ENCODE peak calls at places on chromosome 15, in four cellular contexts. One of them, this sample, is unnamed.

GRCh38 chr15:62902821-62903220 is 139.7 kb upstream of the TPM1 start:
- ATAC-seq in activated CD4-positive, alpha-beta T cell treated with anti-CD3 and anti-CD28 coated beads for 36 hours: no peak
- ATAC-seq in upper lobe of right lung: no peak
- ATAC-seq in Right ventricle myocardium inferior: no peak
- ATAC-seq in this sample: no peak

GRCh38 chr15:94297543-94297942 is 66.2 kb downstream of the MCTP2 start:
- ATAC-seq in activated CD4-positive, alpha-beta T cell treated with anti-CD3 and anti-CD28 coated beads for 36 hours: peak; percentile 37
- ATAC-seq in Right ventricle myocardium inferior: no peak
- ATAC-seq in upper lobe of right lung: peak; percentile 60
- ATAC-seq in this sample: peak; percentile 76

GRCh38 chr15:91413142-91413541 is 313.1 kb downstream of the SV2B start:
- ATAC-seq in upper lobe of right lung: no peak
- ATAC-seq in activated CD4-positive, alpha-beta T cell treated with anti-CD3 and anti-CD28 coated beads for 36 hours: no peak
- ATAC-seq in Right ventricle myocardium inferior: no peak
- ATAC-seq in this sample: no peak

GRCh38 chr15:63276342-63277043 is 912 bp upstream of the APH1B start:
- ATAC-seq in upper lobe of right lung: no peak
- ATAC-seq in activated CD4-positive, alpha-beta T cell treated with anti-CD3 and anti-CD28 coated beads for 36 hours: peak; percentile 4
- ATAC-seq in Right ventricle myocardium inferior: no peak
- ATAC-seq in this sample: no peak

GRCh38 chr15:31831596-31831995 is 198.7 kb upstream of the CHRNA7 start:
- ATAC-seq in activated CD4-positive, alpha-beta T cell treated with anti-CD3 and anti-CD28 coated beads for 36 hours: no peak
- ATAC-seq in Right ventricle myocardium inferior: peak; percentile 90
- ATAC-seq in upper lobe of right lung: no peak
- ATAC-seq in this sample: no peak

GRCh38 chr15:22253676-22254408 is 173.5 kb downstream of the OR4M2 start:
- ATAC-seq in Right ventricle myocardium inferior: peak; percentile 28
- ATAC-seq in activated CD4-positive, alpha-beta T cell treated with anti-CD3 and anti-CD28 coated beads for 36 hours: peak; percentile 68
- ATAC-seq in upper lobe of right lung: peak; percentile 24
- ATAC-seq in this sample: peak; percentile 76

GRCh38 chr15:38618242-38618925 is 53.8 kb upstream of the RASGRP1 start:
- ATAC-seq in upper lobe of right lung: no peak
- ATAC-seq in Right ventricle myocardium inferior: peak; percentile 52
- ATAC-seq in activated CD4-positive, alpha-beta T cell treated with anti-CD3 and anti-CD28 coated beads for 36 hours: no peak
- ATAC-seq in this sample: no peak

GRCh38 chr15:90829942-90830440 is 38.4 kb upstream of the FURIN start:
- ATAC-seq in upper lobe of right lung: peak; percentile 88
- ATAC-seq in activated CD4-positive, alpha-beta T cell treated with anti-CD3 and anti-CD28 coated beads for 36 hours: peak; percentile 87
- ATAC-seq in Right ventricle myocardium inferior: no peak
- ATAC-seq in this sample: peak; percentile 84

GRCh38 chr15:89898628-89899302 is 5.0 kb upstream of the AP3S2 start:
- ATAC-seq in upper lobe of right lung: peak; percentile 67
- ATAC-seq in activated CD4-positive, alpha-beta T cell treated with anti-CD3 and anti-CD28 coated beads for 36 hours: peak; percentile 45
- ATAC-seq in Right ventricle myocardium inferior: no peak
- ATAC-seq in this sample: peak; percentile 67

GRCh38 chr15:45372032-45372995 is 6.0 kb downstream of the GATM start:
- ATAC-seq in activated CD4-positive, alpha-beta T cell treated with anti-CD3 and anti-CD28 coated beads for 36 hours: no peak
- ATAC-seq in upper lobe of right lung: no peak
- ATAC-seq in Right ventricle myocardium inferior: no peak
- ATAC-seq in this sample: no peak

GRCh38 chr15:52788099-52788986 is 1.8 kb downstream of the ONECUT1 start:
- ATAC-seq in upper lobe of right lung: no peak
- ATAC-seq in activated CD4-positive, alpha-beta T cell treated with anti-CD3 and anti-CD28 coated beads for 36 hours: no peak
- ATAC-seq in Right ventricle myocardium inferior: no peak
- ATAC-seq in this sample: no peak

GRCh38 chr15:99735868-99736267 is 2.6 kb upstream of the LYSMD4 start:
- ATAC-seq in upper lobe of right lung: no peak
- ATAC-seq in Right ventricle myocardium inferior: no peak
- ATAC-seq in activated CD4-positive, alpha-beta T cell treated with anti-CD3 and anti-CD28 coated beads for 36 hours: no peak
- ATAC-seq in this sample: no peak

GRCh38 chr15:52879145-52879544 is 89.0 kb upstream of the ONECUT1 start:
- ATAC-seq in Right ventricle myocardium inferior: no peak
- ATAC-seq in upper lobe of right lung: no peak
- ATAC-seq in activated CD4-positive, alpha-beta T cell treated with anti-CD3 and anti-CD28 coated beads for 36 hours: no peak
- ATAC-seq in this sample: no peak

GRCh38 chr15:87874896-87875661 is 381.5 kb downstream of the NTRK3 start:
- ATAC-seq in upper lobe of right lung: peak; percentile 42
- ATAC-seq in activated CD4-positive, alpha-beta T cell treated with anti-CD3 and anti-CD28 coated beads for 36 hours: no peak
- ATAC-seq in Right ventricle myocardium inferior: peak; percentile 61
- ATAC-seq in this sample: no peak

GRCh38 chr15:93866996-93867395 is 364.4 kb upstream of the MCTP2 start:
- ATAC-seq in Right ventricle myocardium inferior: no peak
- ATAC-seq in upper lobe of right lung: no peak
- ATAC-seq in activated CD4-positive, alpha-beta T cell treated with anti-CD3 and anti-CD28 coated beads for 36 hours: no peak
- ATAC-seq in this sample: no peak

GRCh38 chr15:64782751-64783150 is 7.4 kb upstream of the RBPMS2 start:
- ATAC-seq in activated CD4-positive, alpha-beta T cell treated with anti-CD3 and anti-CD28 coated beads for 36 hours: no peak
- ATAC-seq in upper lobe of right lung: no peak
- ATAC-seq in Right ventricle myocardium inferior: no peak
- ATAC-seq in this sample: no peak

GRCh38 chr15:42155546-42156265 is 730 bp downstream of the PLA2G4F start:
- ATAC-seq in Right ventricle myocardium inferior: no peak
- ATAC-seq in activated CD4-positive, alpha-beta T cell treated with anti-CD3 and anti-CD28 coated beads for 36 hours: no peak
- ATAC-seq in upper lobe of right lung: peak; percentile 20
- ATAC-seq in this sample: no peak

This sample was measured in stimulated activated memory B cell treated with anti-CD40 and anti-IgM and Interleukin-4, amounts not matched to agents 10 μg/mL and 1 μg/mL and 100 μg/mL, for 72 hours.